ENCODE peak calls at places on chromosome 16, in seven cellular contexts. One of them, this sample, is unnamed.

GRCh38 chr16:71358464-71359031 is at the start of gene CALB2:
- DNase-seq in AG04449: no peak
- DNase-seq in HCT116: no peak
- DNase-seq in hepatocyte: peak; percentile 88
- DNase-seq in heart left ventricle: peak; percentile 71
- DNase-seq in lower leg skin: peak; percentile 34
- DNase-seq in CD8-positive, alpha-beta T cell: peak; percentile 76
- DNase-seq in this sample: peak; percentile 92

GRCh38 chr16:50340578-50340977 is 28.2 kb downstream of the BRD7 start:
- DNase-seq in AG04449: no peak
- DNase-seq in HCT116: no peak
- DNase-seq in hepatocyte: no peak
- DNase-seq in heart left ventricle: no peak
- DNase-seq in lower leg skin: no peak
- DNase-seq in CD8-positive, alpha-beta T cell: no peak
- DNase-seq in this sample: no peak

GRCh38 chr16:425740-426114 is 278 bp downstream of the RAB11FIP3 start:
- DNase-seq in AG04449: no peak
- DNase-seq in HCT116: no peak
- DNase-seq in hepatocyte: peak; percentile 58
- DNase-seq in heart left ventricle: no peak
- DNase-seq in lower leg skin: no peak
- DNase-seq in CD8-positive, alpha-beta T cell: no peak
- DNase-seq in this sample: no peak

GRCh38 chr16:50183316-50183715 is 30.2 kb downstream of the TENT4B start:
- DNase-seq in AG04449: peak; percentile 44
- DNase-seq in HCT116: no peak
- DNase-seq in hepatocyte: no peak
- DNase-seq in heart left ventricle: no peak
- DNase-seq in lower leg skin: no peak
- DNase-seq in CD8-positive, alpha-beta T cell: no peak
- DNase-seq in this sample: no peak

GRCh38 chr16:27766166-27766925 is 216.4 kb downstream of the KATNIP start:
- DNase-seq in AG04449: no peak
- DNase-seq in HCT116: no peak
- DNase-seq in hepatocyte: no peak
- DNase-seq in heart left ventricle: peak; percentile 6
- DNase-seq in lower leg skin: no peak
- DNase-seq in CD8-positive, alpha-beta T cell: no peak
- DNase-seq in this sample: no peak

GRCh38 chr16:85061566-85061965 is 34.0 kb downstream of the KIAA0513 start:
- DNase-seq in AG04449: no peak
- DNase-seq in HCT116: no peak
- DNase-seq in hepatocyte: no peak
- DNase-seq in heart left ventricle: peak; percentile 61
- DNase-seq in lower leg skin: peak; percentile 43
- DNase-seq in CD8-positive, alpha-beta T cell: no peak
- DNase-seq in this sample: no peak

GRCh38 chr16:21610766-21611165 is 11.4 kb downstream of the METTL9 start:
- DNase-seq in AG04449: no peak
- DNase-seq in HCT116: no peak
- DNase-seq in hepatocyte: no peak
- DNase-seq in heart left ventricle: no peak
- DNase-seq in lower leg skin: no peak
- DNase-seq in CD8-positive, alpha-beta T cell: no peak
- DNase-seq in this sample: no peak

GRCh38 chr16:23110257-23110899 is 38.9 kb downstream of the USP31 start:
- DNase-seq in AG04449: no peak
- DNase-seq in HCT116: no peak
- DNase-seq in hepatocyte: no peak
- DNase-seq in heart left ventricle: no peak
- DNase-seq in lower leg skin: no peak
- DNase-seq in CD8-positive, alpha-beta T cell: no peak
- DNase-seq in this sample: no peak

GRCh38 chr16:63346000-63346399 is 1309.8 kb upstream of the CDH8 start:
- DNase-seq in AG04449: no peak
- DNase-seq in HCT116: no peak
- DNase-seq in hepatocyte: no peak
- DNase-seq in heart left ventricle: no peak
- DNase-seq in lower leg skin: no peak
- DNase-seq in CD8-positive, alpha-beta T cell: no peak
- DNase-seq in this sample: no peak

GRCh38 chr16:84673203-84673535 is 24.9 kb downstream of the KLHL36 start:
- DNase-seq in AG04449: no peak
- DNase-seq in HCT116: no peak
- DNase-seq in hepatocyte: no peak
- DNase-seq in heart left ventricle: no peak
- DNase-seq in lower leg skin: no peak
- DNase-seq in CD8-positive, alpha-beta T cell: no peak
- DNase-seq in this sample: peak; percentile 19

GRCh38 chr16:57017251-57017650 is 27.9 kb downstream of the NLRC5 start:
- DNase-seq in AG04449: no peak
- DNase-seq in HCT116: no peak
- DNase-seq in hepatocyte: no peak
- DNase-seq in heart left ventricle: no peak
- DNase-seq in lower leg skin: no peak
- DNase-seq in CD8-positive, alpha-beta T cell: no peak
- DNase-seq in this sample: no peak

GRCh38 chr16:57283214-57283955 is 1.1 kb downstream of the PLLP start:
- DNase-seq in AG04449: no peak
- DNase-seq in HCT116: no peak
- DNase-seq in hepatocyte: peak; percentile 67
- DNase-seq in heart left ventricle: peak; percentile 26
- DNase-seq in lower leg skin: no peak
- DNase-seq in CD8-positive, alpha-beta T cell: no peak
- DNase-seq in this sample: no peak

GRCh38 chr16:84532299-84532724 is 27.9 kb upstream of the MEAK7 start:
- DNase-seq in AG04449: peak; percentile 92
- DNase-seq in HCT116: no peak
- DNase-seq in hepatocyte: peak; percentile 54
- DNase-seq in heart left ventricle: peak; percentile 71
- DNase-seq in lower leg skin: peak; percentile 64
- DNase-seq in CD8-positive, alpha-beta T cell: no peak
- DNase-seq in this sample: no peak

GRCh38 chr16:56889206-56889605 is 24.2 kb downstream of the SLC12A3 start:
- DNase-seq in AG04449: no peak
- DNase-seq in HCT116: no peak
- DNase-seq in hepatocyte: no peak
- DNase-seq in heart left ventricle: no peak
- DNase-seq in lower leg skin: no peak
- DNase-seq in CD8-positive, alpha-beta T cell: no peak
- DNase-seq in this sample: no peak

DNA sequence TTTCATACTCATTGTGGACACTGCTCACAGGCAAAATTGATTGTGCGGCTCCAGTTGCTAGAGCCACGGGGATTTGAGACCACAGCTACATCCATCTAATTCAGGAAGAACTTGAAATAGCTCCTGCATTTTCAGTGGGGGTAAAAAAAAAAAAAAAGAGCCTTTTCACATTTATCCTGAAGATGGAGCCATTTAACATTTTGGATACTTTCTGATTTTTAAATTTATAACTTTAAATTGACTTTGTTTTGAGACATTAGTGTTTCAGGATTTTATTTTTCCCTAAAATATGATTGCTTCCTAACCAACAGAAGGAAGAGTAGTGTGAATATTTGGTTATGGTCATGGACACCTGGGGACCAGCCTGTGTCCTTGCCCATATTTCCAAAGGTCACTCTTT is 1080.2 kb upstream of the EEF2KMT start:
- DNase-seq in AG04449: no peak
- DNase-seq in HCT116: no peak
- DNase-seq in hepatocyte: no peak
- DNase-seq in heart left ventricle: no peak
- DNase-seq in lower leg skin: no peak
- DNase-seq in CD8-positive, alpha-beta T cell: no peak
- DNase-seq in this sample: no peak
- TF ChIP-seq CTCF in AG04449: no peak
- TF ChIP-seq CTCF in HCT116: no peak
- TF ChIP-seq CTCF in hepatocyte: no peak
- TF ChIP-seq CTCF in heart left ventricle: no peak
- TF ChIP-seq CTCF in lower leg skin: no peak
- TF ChIP-seq CTCF in CD8-positive, alpha-beta T cell: no peak
- TF ChIP-seq CTCF in this sample: no peak

DNA sequence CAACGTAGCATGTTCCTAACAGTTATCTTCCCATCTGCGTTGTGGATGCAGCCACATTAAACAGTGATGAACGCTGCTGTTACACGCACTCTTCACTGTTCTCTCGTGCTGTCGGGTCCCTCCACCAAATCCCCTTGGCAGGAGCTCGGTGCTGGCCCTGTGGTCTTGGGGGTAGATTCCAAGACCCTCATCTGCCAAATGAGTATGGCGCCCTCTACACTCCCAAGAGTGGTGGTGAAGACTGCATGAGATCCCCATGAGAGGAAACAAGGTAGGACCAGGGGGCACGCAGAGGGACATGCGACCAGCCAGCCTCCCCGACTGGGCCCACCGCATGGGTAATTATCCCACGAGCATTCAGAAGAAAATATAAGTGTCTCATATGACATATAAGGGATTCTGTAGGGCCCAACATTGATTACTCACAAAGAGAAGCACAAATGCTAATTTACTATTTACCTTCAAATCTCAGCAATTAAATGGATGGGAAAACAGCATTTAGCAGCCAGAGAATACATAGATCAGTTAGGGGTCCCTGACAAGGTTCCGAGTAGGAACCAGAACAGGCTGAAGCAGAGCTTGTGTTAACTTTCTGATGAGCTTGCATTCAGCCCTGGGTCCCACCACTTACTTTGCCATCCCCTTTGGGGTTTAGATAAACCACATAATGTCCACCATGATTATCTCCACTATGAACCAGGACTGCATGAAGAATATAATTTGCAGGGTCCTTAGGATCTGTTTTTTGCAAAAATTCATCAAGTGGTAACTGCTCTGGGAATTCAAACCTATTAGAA is 23.8 kb downstream of the LITAFD start:
- DNase-seq in AG04449: no peak
- DNase-seq in HCT116: no peak
- DNase-seq in hepatocyte: no peak
- DNase-seq in heart left ventricle: no peak
- DNase-seq in lower leg skin: no peak
- DNase-seq in CD8-positive, alpha-beta T cell: no peak
- DNase-seq in this sample: no peak
- TF ChIP-seq CTCF in AG04449: peak; percentile 16
- TF ChIP-seq CTCF in HCT116: no peak
- TF ChIP-seq CTCF in hepatocyte: peak; percentile 28
- TF ChIP-seq CTCF in heart left ventricle: no peak
- TF ChIP-seq CTCF in lower leg skin: no peak
- TF ChIP-seq CTCF in CD8-positive, alpha-beta T cell: no peak
- TF ChIP-seq CTCF in this sample: no peak

DNA sequence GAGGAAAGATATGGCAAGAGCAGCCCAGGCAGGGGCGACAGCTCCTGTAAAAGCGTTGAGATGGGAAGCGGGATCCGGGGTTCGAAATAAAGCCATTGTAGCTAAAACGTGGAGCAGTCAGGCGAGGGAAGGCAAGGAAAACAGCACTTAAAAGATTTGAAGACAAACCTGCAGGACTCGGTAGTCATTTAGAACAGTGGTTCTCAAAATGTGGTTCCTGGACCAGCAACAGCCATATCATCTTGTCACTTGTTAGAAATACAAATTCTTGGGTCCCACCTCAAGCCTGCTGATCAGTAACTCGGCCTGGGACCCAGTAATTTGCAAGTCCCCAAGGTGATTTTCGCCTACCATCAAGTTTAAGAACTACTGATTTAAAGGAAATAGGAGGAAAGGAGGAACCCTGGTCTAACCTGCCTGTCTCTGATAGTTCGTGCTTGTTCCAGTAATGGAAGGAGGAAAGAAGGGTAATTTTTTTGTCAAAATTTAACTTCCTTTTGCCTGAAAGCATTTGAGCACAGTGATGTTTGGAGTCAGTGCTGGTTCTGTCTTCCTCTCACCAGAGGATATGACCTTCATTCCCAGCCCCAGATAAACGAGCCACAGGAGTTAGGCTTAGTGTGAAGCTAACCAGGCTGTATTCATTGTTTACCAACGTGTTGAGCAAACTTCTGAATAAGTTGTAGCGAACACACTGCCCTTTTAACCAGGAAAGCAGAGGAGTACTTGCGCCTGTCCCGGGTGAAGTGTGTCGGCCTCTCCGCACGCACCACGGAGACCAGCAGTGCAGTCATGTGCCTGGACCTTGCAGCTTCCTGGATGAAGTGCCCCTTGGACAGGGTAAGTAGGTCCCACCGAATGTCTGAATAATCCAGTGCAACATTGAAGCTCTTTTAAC is 1.1 kb downstream of the ORC6 start:
- DNase-seq in AG04449: no peak
- DNase-seq in HCT116: no peak
- DNase-seq in hepatocyte: peak; percentile 74
- DNase-seq in heart left ventricle: no peak
- DNase-seq in lower leg skin: no peak
- DNase-seq in CD8-positive, alpha-beta T cell: no peak
- DNase-seq in this sample: no peak
- TF ChIP-seq CTCF in AG04449: no peak
- TF ChIP-seq CTCF in HCT116: no peak
- TF ChIP-seq CTCF in hepatocyte: no peak
- TF ChIP-seq CTCF in heart left ventricle: no peak
- TF ChIP-seq CTCF in lower leg skin: no peak
- TF ChIP-seq CTCF in CD8-positive, alpha-beta T cell: no peak
- TF ChIP-seq CTCF in this sample: no peak

GRCh38 chr16:29947897-29948296 is 14.0 kb upstream of the TMEM219 start:
- DNase-seq in AG04449: no peak
- DNase-seq in HCT116: no peak
- DNase-seq in hepatocyte: no peak
- DNase-seq in heart left ventricle: no peak
- DNase-seq in lower leg skin: no peak
- DNase-seq in CD8-positive, alpha-beta T cell: no peak
- DNase-seq in this sample: no peak

GRCh38 chr16:29940656-29941055 is 14.6 kb upstream of the KCTD13 start:
- DNase-seq in AG04449: no peak
- DNase-seq in HCT116: no peak
- DNase-seq in hepatocyte: no peak
- DNase-seq in heart left ventricle: no peak
- DNase-seq in lower leg skin: no peak
- DNase-seq in CD8-positive, alpha-beta T cell: no peak
- DNase-seq in this sample: no peak

DNA sequence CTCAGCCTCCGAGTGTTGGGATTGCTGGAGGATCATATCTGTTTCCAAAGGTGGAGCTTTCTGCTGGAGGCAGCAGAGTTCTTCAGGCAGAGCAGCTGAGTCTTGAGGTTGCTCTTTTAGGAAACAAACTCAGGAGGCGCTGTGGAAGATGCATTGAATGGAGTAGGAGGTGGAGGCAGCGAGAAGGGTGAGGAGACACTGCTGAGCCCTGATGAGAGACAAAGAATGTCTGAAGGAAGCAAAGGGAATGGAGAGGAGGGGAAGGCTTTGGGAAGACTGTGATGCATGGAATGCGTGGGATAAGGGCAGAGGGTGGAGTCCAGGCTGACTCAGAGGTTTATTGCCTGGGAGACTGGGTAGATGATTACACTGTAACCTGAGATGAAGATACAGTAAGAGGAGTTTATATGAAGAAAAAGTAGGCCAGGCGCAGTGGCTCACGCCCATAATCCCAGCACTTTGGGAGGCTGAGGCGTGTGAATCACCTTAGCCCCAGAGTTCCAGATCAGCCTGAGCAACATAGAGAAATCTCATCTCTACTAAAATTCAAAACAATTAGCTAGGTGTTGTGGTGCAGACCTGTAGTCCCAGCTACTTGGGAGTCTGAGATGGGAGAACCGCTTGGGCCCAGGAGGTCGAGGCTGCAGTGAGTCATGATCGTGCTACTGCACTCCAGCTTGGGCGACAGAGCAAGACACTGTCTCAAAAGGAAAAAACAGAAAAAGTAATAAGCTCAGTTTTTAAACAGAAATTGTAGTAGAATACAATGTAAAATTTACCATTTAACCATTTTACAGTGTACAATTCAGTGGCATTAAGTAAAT is 17.8 kb upstream of the TMEM219 start:
- DNase-seq in AG04449: peak; percentile 95
- DNase-seq in HCT116: peak; percentile 98
- DNase-seq in hepatocyte: peak; percentile 91
- DNase-seq in heart left ventricle: no peak
- DNase-seq in lower leg skin: peak; percentile 43
- DNase-seq in CD8-positive, alpha-beta T cell: no peak
- DNase-seq in this sample: no peak
- TF ChIP-seq CTCF in AG04449: peak; percentile 41
- TF ChIP-seq CTCF in HCT116: peak; percentile 66
- TF ChIP-seq CTCF in hepatocyte: peak; percentile 41
- TF ChIP-seq CTCF in heart left ventricle: no peak
- TF ChIP-seq CTCF in lower leg skin: no peak
- TF ChIP-seq CTCF in CD8-positive, alpha-beta T cell: no peak
- TF ChIP-seq CTCF in this sample: no peak